ENCODE peak calls at places on chromosome 15, in seven cellular contexts. M, N, J, G, W, L and S are unnamed samples.

GRCh38 chr15:88615303-88616107 is 5.6 kb upstream of the AEN start:
- DNase-seq in M (no peak), N (no peak), J (no peak), G (no peak), W (no peak), L (no peak), S (no peak)

GRCh38 chr15:71167445-71168162 is 52.3 kb downstream of the THSD4 start:
- DNase-seq in M (no peak), N (no peak), J (no peak), G (no peak), W (no peak), L (no peak), S (no peak)

GRCh38 chr15:57089815-57090214 is 171.4 kb downstream of the TCF12 start:
- DNase-seq in M (no peak), N (no peak), J (no peak), G (no peak), W (no peak), L (no peak), S (no peak)

GRCh38 chr15:57767526-57767925 is 61.0 kb downstream of the POLR2M start:
- DNase-seq in M (no peak), N (peak), J (no peak), G (no peak), W (no peak), L (no peak), S (no peak)

GRCh38 chr15:55289573-55290360 is at the start of gene RAB27A:
- DNase-seq in M (peak), N (peak), J (peak), G (peak), W (peak), L (peak), S (no peak)

GRCh38 chr15:90042766-90043525 is 41.8 kb downstream of the ZNF710 start:
- DNase-seq in M (no peak), N (no peak), J (no peak), G (no peak), W (no peak), L (no peak), S (no peak)

GRCh38 chr15:53759333-53759975 is at the start of gene WDR72:
- DNase-seq in M (no peak), N (no peak), J (no peak), G (no peak), W (no peak), L (no peak), S (no peak)

GRCh38 chr15:85473455-85473854 is 93.1 kb downstream of the AKAP13 start:
- DNase-seq in M (no peak), N (no peak), J (no peak), G (peak), W (no peak), L (no peak), S (no peak)

GRCh38 chr15:99425666-99426301 is 140.0 kb upstream of the MEF2A start:
- DNase-seq in M (no peak), N (no peak), J (no peak), G (no peak), W (no peak), L (no peak), S (no peak)